ENCODE peak calls at places on chromosomes 13 and 19, in four cellular contexts. One of them, this sample, is unnamed.

GRCh38 chr13:48162182-48162581 is 67.3 kb upstream of the MED4 start:
- DNase-seq in SK-N-SH: no peak
- DNase-seq in K562: no peak
- DNase-seq in A549: no peak
- DNase-seq in this sample: no peak

GRCh38 chr13:31073859-31074718 is 87.6 kb downstream of the HSPH1 start:
- DNase-seq in SK-N-SH: no peak
- DNase-seq in K562: no peak
- DNase-seq in A549: no peak
- DNase-seq in this sample: peak

GRCh38 chr19:15673176-15673654 is 328 bp downstream of the CYP4F12 start:
- DNase-seq in SK-N-SH: no peak
- DNase-seq in K562: no peak
- DNase-seq in A549: no peak
- DNase-seq in this sample: no peak

GRCh38 chr13:112911285-112911701 is 57.7 kb upstream of the MCF2L start:
- DNase-seq in SK-N-SH: no peak
- DNase-seq in K562: no peak
- DNase-seq in A549: no peak
- DNase-seq in this sample: no peak

GRCh38 chr19:54364775-54365257 is at the start of gene LAIR1:
- DNase-seq in SK-N-SH: no peak
- DNase-seq in K562: no peak
- DNase-seq in A549: no peak
- DNase-seq in this sample: no peak

GRCh38 chr13:99383511-99383921 is 76.3 kb upstream of the GPR183 start:
- DNase-seq in SK-N-SH: no peak
- DNase-seq in K562: no peak
- DNase-seq in A549: no peak
- DNase-seq in this sample: no peak

GRCh38 chr19:17865364-17866311 is 5.9 kb downstream of the RPL18A start:
- DNase-seq in SK-N-SH: peak
- DNase-seq in K562: peak
- DNase-seq in A549: no peak
- DNase-seq in this sample: no peak

GRCh38 chr19:32566246-32566830 is 14.7 kb upstream of the PDCD5 start:
- DNase-seq in SK-N-SH: no peak
- DNase-seq in K562: no peak
- DNase-seq in A549: no peak
- DNase-seq in this sample: peak

GRCh38 chr13:25738342-25738771 is 313.5 kb downstream of the SHISA2 start:
- DNase-seq in SK-N-SH: peak
- DNase-seq in K562: no peak
- DNase-seq in A549: no peak
- DNase-seq in this sample: no peak

GRCh38 chr19:28549680-28550277 is 663.2 kb downstream of the UQCRFS1 start:
- DNase-seq in SK-N-SH: no peak
- DNase-seq in K562: no peak
- DNase-seq in A549: no peak
- DNase-seq in this sample: no peak

GRCh38 chr19:29404015-29404414 is 121.8 kb upstream of the VSTM2B start:
- DNase-seq in SK-N-SH: no peak
- DNase-seq in K562: no peak
- DNase-seq in A549: no peak
- DNase-seq in this sample: no peak

GRCh38 chr13:59861676-59862075 is 302.1 kb downstream of the DIAPH3 start:
- DNase-seq in SK-N-SH: no peak
- DNase-seq in K562: no peak
- DNase-seq in A549: no peak
- DNase-seq in this sample: no peak

GRCh38 chr13:59867867-59868266 is 295.9 kb downstream of the DIAPH3 start:
- DNase-seq in SK-N-SH: no peak
- DNase-seq in K562: no peak
- DNase-seq in A549: no peak
- DNase-seq in this sample: no peak

GRCh38 chr13:59863621-59864020 is 300.1 kb downstream of the DIAPH3 start:
- DNase-seq in SK-N-SH: no peak
- DNase-seq in K562: no peak
- DNase-seq in A549: no peak
- DNase-seq in this sample: no peak

GRCh38 chr13:59865398-59865797 is 298.3 kb downstream of the DIAPH3 start:
- DNase-seq in SK-N-SH: no peak
- DNase-seq in K562: no peak
- DNase-seq in A549: no peak
- DNase-seq in this sample: peak
- TF ChIP-seq RCOR1 in SK-N-SH: no peak
- TF ChIP-seq RCOR1 in K562: no peak
- TF ChIP-seq RCOR1 in A549: no peak
- TF ChIP-seq RCOR1 in this sample: no peak

GRCh38 chr19:58558623-58559274 is 338 bp upstream of the UBE2M start:
- DNase-seq in SK-N-SH: peak
- DNase-seq in K562: peak
- DNase-seq in A549: peak
- DNase-seq in this sample: peak

GRCh38 chr19:58558066-58558622 is at the start of gene UBE2M:
- DNase-seq in SK-N-SH: no peak
- DNase-seq in K562: peak
- DNase-seq in A549: no peak
- DNase-seq in this sample: no peak

GRCh38 chr19:58560921-58561320 is 2.5 kb upstream of the UBE2M start:
- DNase-seq in SK-N-SH: no peak
- DNase-seq in K562: no peak
- DNase-seq in A549: no peak
- DNase-seq in this sample: no peak

GRCh38 chr19:58560007-58560887 is 1.8 kb upstream of the UBE2M start:
- DNase-seq in SK-N-SH: no peak
- DNase-seq in K562: no peak
- DNase-seq in A549: no peak
- DNase-seq in this sample: no peak

GRCh38 chr19:58559275-58560006 is 1.0 kb upstream of the UBE2M start:
- DNase-seq in SK-N-SH: peak
- DNase-seq in K562: peak
- DNase-seq in A549: peak
- DNase-seq in this sample: peak
- TF ChIP-seq RCOR1 in SK-N-SH: peak
- TF ChIP-seq RCOR1 in K562: no peak
- TF ChIP-seq RCOR1 in A549: no peak
- TF ChIP-seq RCOR1 in this sample: no peak

DNA sequence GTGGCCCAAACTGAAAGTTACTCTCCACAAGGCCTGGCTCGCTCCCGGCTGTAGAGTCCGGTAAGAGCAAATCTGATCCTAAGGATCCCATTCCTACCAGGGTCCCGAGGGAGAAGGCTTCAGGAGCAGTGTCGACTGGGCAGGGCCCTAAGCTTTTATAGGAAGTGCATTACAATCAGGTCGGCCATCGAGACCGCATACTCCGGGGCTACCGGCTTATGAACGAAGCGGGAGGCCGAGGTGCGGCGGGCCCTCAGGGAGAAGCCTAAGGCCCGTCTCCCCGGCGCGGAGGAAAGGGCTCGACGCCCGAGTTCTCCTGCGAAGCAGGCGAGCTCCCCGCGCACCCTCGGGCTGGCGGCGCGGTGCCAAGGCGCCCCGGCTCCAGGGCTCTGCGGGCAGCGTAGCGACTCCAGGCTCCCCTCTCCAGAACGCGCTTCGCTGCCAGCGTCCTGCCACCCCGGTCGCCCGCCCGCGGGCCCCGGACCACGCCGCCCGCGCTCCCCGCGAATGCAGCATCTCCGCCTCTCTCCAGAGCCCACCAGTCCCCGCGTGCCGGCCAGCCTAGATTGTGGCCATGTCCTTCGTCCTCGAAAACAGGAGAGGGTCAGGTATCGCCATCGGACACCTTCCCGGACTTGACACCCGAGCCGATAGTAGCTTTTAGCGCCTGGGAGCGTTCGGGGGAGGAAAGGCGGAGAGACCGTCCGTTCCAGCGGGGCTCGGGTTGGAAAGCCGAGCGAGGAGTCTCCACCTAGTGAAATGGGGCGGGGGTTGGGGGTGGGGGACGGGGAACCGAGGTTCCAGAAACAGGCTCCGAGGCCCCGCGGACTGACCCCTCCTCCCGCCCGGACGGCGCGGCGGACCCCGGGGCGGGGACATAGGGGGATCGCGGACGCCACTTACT is 1.3 kb downstream of the EFNB2 start:
- DNase-seq in SK-N-SH: peak
- DNase-seq in K562: no peak
- DNase-seq in A549: no peak
- DNase-seq in this sample: peak
- TF ChIP-seq RCOR1 in SK-N-SH: no peak
- TF ChIP-seq RCOR1 in K562: no peak
- TF ChIP-seq RCOR1 in A549: no peak
- TF ChIP-seq RCOR1 in this sample: no peak

DNA sequence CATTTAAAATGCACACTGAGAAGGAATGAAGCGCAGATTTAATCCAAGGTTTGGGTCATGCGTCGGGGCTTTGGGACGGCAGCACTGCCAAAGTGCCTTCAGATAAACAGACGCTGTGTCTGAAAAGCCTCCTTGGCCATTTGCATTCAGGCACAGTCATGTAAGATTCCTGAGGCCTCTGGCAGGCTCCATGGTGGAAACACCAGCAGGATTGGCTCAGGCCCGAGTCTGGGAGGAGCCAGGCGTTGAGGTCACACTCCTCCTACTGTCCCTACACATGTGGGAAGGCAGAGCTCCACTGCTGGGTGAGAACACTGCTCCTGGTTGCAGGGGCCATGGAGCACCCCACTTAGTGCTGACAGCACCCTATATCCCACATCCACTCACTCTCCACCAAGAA is 113.3 kb upstream of the KL start:
- DNase-seq in SK-N-SH: no peak
- DNase-seq in K562: no peak
- DNase-seq in A549: no peak
- DNase-seq in this sample: peak
- TF ChIP-seq RCOR1 in SK-N-SH: no peak
- TF ChIP-seq RCOR1 in K562: no peak
- TF ChIP-seq RCOR1 in A549: no peak
- TF ChIP-seq RCOR1 in this sample: no peak

DNA sequence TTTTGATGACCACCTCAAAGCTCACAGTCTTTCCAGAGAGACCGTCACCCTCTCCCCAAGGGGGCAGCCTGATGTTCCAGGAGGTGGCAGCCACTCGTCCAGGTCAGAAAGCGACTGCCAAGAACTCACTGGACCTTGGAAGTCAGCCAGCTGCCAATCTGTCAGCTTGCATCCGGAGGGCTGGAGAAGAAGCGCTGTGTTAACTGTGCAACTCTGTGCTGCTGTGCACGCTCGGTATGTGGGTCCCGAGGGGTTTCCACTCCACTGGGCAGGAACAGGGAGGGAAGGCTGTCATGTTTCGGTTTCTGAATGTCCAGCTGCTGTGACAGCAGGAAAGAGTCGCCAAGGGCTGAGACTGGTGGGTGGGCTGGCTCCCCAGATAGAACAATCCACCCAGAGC is 89.2 kb downstream of the CACNA1A start:
- DNase-seq in SK-N-SH: no peak
- DNase-seq in K562: no peak
- DNase-seq in A549: no peak
- DNase-seq in this sample: no peak
- TF ChIP-seq RCOR1 in SK-N-SH: no peak
- TF ChIP-seq RCOR1 in K562: no peak
- TF ChIP-seq RCOR1 in A549: no peak
- TF ChIP-seq RCOR1 in this sample: no peak

GRCh38 chr13:49302817-49303216 is 55.1 kb downstream of the CDADC1 start:
- DNase-seq in SK-N-SH: no peak
- DNase-seq in K562: no peak
- DNase-seq in A549: no peak
- DNase-seq in this sample: no peak

GRCh38 chr13:49304763-49305695 is 57.3 kb downstream of the CDADC1 start:
- DNase-seq in SK-N-SH: no peak
- DNase-seq in K562: no peak
- DNase-seq in A549: no peak
- DNase-seq in this sample: no peak

GRCh38 chr13:49305824-49306425 is 58.2 kb downstream of the CDADC1 start:
- DNase-seq in SK-N-SH: no peak
- DNase-seq in K562: no peak
- DNase-seq in A549: no peak
- DNase-seq in this sample: no peak

GRCh38 chr13:49303533-49304252 is 56.0 kb downstream of the CDADC1 start:
- DNase-seq in SK-N-SH: no peak
- DNase-seq in K562: no peak
- DNase-seq in A549: no peak
- DNase-seq in this sample: no peak

DNA sequence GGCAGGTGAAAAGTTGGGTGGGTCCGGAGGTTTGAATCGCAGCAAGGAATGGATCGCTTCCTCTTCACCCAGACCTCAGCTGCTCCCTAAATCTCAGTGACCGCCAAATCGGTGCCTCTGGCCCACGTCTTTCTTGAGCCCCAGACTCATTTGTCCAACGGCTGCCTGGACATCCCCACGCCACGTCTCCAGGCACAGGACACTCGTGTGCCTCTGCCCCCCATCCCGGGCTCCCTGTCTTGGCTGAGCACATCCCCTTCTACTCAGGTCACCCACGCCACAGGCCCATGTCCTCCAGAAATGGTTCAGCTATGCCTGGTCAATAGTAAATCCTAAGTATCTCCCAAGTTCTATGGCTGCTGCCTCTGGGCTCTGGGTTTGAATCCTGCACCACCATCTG is 56.6 kb downstream of the CDADC1 start:
- DNase-seq in SK-N-SH: no peak
- DNase-seq in K562: no peak
- DNase-seq in A549: no peak
- DNase-seq in this sample: no peak
- TF ChIP-seq RCOR1 in SK-N-SH: no peak
- TF ChIP-seq RCOR1 in K562: no peak
- TF ChIP-seq RCOR1 in A549: no peak
- TF ChIP-seq RCOR1 in this sample: no peak

DNA sequence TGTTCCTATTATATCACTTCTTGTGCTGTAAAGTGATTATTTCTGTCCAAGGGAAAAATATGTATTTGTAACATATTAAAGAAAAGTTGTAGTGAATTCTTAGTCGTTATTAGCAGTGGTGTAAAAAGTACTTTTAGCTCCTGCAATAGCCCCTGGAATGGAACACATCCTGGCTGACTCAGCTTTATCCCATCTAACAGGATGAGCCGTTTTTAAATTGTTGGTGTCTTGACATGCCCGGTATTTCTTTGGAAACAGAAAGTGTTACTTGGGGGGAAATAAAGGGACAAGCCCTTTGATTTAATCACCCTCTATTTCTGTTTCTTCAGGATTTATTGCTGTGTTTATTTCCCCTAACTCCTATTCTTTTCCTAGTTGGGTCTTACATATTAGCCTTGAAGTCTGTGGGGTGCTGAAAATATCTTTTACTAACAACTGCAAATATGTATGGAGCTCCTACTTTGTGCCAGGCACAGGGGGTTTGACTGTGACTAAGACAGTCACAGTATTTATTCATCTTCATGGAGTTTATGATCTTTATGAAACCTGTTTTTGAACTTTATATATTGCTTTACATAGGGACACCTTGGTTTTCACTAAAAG is 17.9 kb downstream of the COG3 start:
- DNase-seq in SK-N-SH: no peak
- DNase-seq in K562: no peak
- DNase-seq in A549: no peak
- DNase-seq in this sample: peak
- TF ChIP-seq RCOR1 in SK-N-SH: no peak
- TF ChIP-seq RCOR1 in K562: no peak
- TF ChIP-seq RCOR1 in A549: no peak
- TF ChIP-seq RCOR1 in this sample: no peak

GRCh38 chr13:52348983-52349780 is 56.8 kb downstream of the THSD1 start:
- DNase-seq in SK-N-SH: no peak
- DNase-seq in K562: peak
- DNase-seq in A549: peak
- DNase-seq in this sample: peak
- TF ChIP-seq RCOR1 in SK-N-SH: no peak
- TF ChIP-seq RCOR1 in K562: no peak
- TF ChIP-seq RCOR1 in A549: no peak
- TF ChIP-seq RCOR1 in this sample: no peak

This sample was measured in IMR-90.